ENCODE peak calls at places on chromosomes 2 and 18, in five cellular contexts. One of them, this sample, is unnamed.

GRCh38 chr2:180733330-180733729 is 247.1 kb upstream of the UBE2E3 start:
- DNase-seq in right lobe of liver: no peak
- DNase-seq in WTC11: no peak
- DNase-seq in WERI-Rb-1: no peak
- DNase-seq in cardiac septum: no peak
- DNase-seq in this sample: no peak

GRCh38 chr18:59067873-59068272 is 71.8 kb upstream of the SEC11C start:
- DNase-seq in right lobe of liver: no peak
- DNase-seq in WERI-Rb-1: peak; percentile 56
- DNase-seq in WTC11: peak; percentile 43
- DNase-seq in cardiac septum: no peak
- DNase-seq in this sample: no peak

GRCh38 chr18:59006461-59007067 is 133.1 kb upstream of the SEC11C start:
- DNase-seq in right lobe of liver: no peak
- DNase-seq in WERI-Rb-1: no peak
- DNase-seq in WTC11: no peak
- DNase-seq in cardiac septum: no peak
- DNase-seq in this sample: no peak

GRCh38 chr2:27737676-27738348 is 33.7 kb upstream of the MRPL33 start:
- DNase-seq in WTC11: no peak
- DNase-seq in cardiac septum: no peak
- DNase-seq in WERI-Rb-1: no peak
- DNase-seq in right lobe of liver: peak; percentile 82
- DNase-seq in this sample: no peak

GRCh38 chr2:25251461-25252273 is 83.3 kb upstream of the POMC start:
- DNase-seq in WERI-Rb-1: peak; percentile 37
- DNase-seq in WTC11: peak; percentile 57
- DNase-seq in right lobe of liver: peak; percentile 54
- DNase-seq in cardiac septum: peak; percentile 82
- DNase-seq in this sample: no peak

GRCh38 chr18:65544701-65545100 is 206.1 kb upstream of the CDH7 start:
- DNase-seq in right lobe of liver: no peak
- DNase-seq in WTC11: no peak
- DNase-seq in WERI-Rb-1: no peak
- DNase-seq in cardiac septum: no peak
- DNase-seq in this sample: no peak

GRCh38 chr18:39862341-39862740 is 2092.7 kb upstream of the PIK3C3 start:
- DNase-seq in WTC11: no peak
- DNase-seq in right lobe of liver: no peak
- DNase-seq in WERI-Rb-1: no peak
- DNase-seq in cardiac septum: no peak
- DNase-seq in this sample: no peak

GRCh38 chr2:113158884-113159553 is 14.8 kb upstream of the PSD4 start:
- DNase-seq in cardiac septum: no peak
- DNase-seq in WERI-Rb-1: peak; percentile 47
- DNase-seq in right lobe of liver: no peak
- DNase-seq in WTC11: no peak
- DNase-seq in this sample: no peak

GRCh38 chr18:5868218-5868904 is 27.0 kb downstream of the TMEM200C start:
- DNase-seq in WERI-Rb-1: peak; percentile 66
- DNase-seq in cardiac septum: no peak
- DNase-seq in right lobe of liver: peak; percentile 74
- DNase-seq in WTC11: peak; percentile 79
- DNase-seq in this sample: peak; percentile 82

GRCh38 chr18:42178381-42179080 is 223.5 kb downstream of the PIK3C3 start:
- DNase-seq in cardiac septum: no peak
- DNase-seq in WERI-Rb-1: no peak
- DNase-seq in right lobe of liver: no peak
- DNase-seq in WTC11: no peak
- DNase-seq in this sample: no peak

GRCh38 chr2:241804326-241805276 is 4.4 kb upstream of the NEU4 start:
- DNase-seq in WERI-Rb-1: peak; percentile 7
- DNase-seq in WTC11: no peak
- DNase-seq in cardiac septum: no peak
- DNase-seq in right lobe of liver: peak; percentile 42
- DNase-seq in this sample: peak; percentile 54

GRCh38 chr2:70111752-70112591 is 24.7 kb downstream of the PCBP1 start:
- DNase-seq in right lobe of liver: no peak
- DNase-seq in WTC11: no peak
- DNase-seq in WERI-Rb-1: no peak
- DNase-seq in cardiac septum: no peak
- DNase-seq in this sample: no peak

GRCh38 chr2:62568983-62569837 is 63.2 kb upstream of the TMEM17 start:
- DNase-seq in cardiac septum: no peak
- DNase-seq in right lobe of liver: peak; percentile 52
- DNase-seq in WERI-Rb-1: no peak
- DNase-seq in WTC11: no peak
- DNase-seq in this sample: no peak

GRCh38 chr2:134553657-134554056 is 165.1 kb downstream of the TMEM163 start:
- DNase-seq in cardiac septum: no peak
- DNase-seq in WTC11: no peak
- DNase-seq in right lobe of liver: no peak
- DNase-seq in WERI-Rb-1: no peak
- DNase-seq in this sample: no peak

GRCh38 chr2:199955007-199955338 is 318 bp downstream of the TYW5 start:
- DNase-seq in WERI-Rb-1: no peak
- DNase-seq in WTC11: no peak
- DNase-seq in cardiac septum: no peak
- DNase-seq in right lobe of liver: no peak
- DNase-seq in this sample: no peak

GRCh38 chr2:237687666-237688065 is 60.3 kb downstream of the LRRFIP1 start:
- DNase-seq in WTC11: no peak
- DNase-seq in cardiac septum: peak; percentile 91
- DNase-seq in right lobe of liver: no peak
- DNase-seq in WERI-Rb-1: no peak
- DNase-seq in this sample: peak; percentile 85

GRCh38 chr2:222410534-222410933 is 13.8 kb upstream of the SGPP2 start:
- DNase-seq in right lobe of liver: no peak
- DNase-seq in WTC11: peak; percentile 53
- DNase-seq in cardiac septum: no peak
- DNase-seq in WERI-Rb-1: no peak
- DNase-seq in this sample: no peak

GRCh38 chr18:9366126-9366714 is 31.6 kb downstream of the TWSG1 start:
- DNase-seq in right lobe of liver: no peak
- DNase-seq in cardiac septum: no peak
- DNase-seq in WTC11: peak; percentile 69
- DNase-seq in WERI-Rb-1: peak; percentile 9
- DNase-seq in this sample: no peak

GRCh38 chr2:200592414-200593075 is 6.7 kb downstream of the AOX1 start:
- DNase-seq in cardiac septum: no peak
- DNase-seq in WERI-Rb-1: no peak
- DNase-seq in WTC11: no peak
- DNase-seq in right lobe of liver: no peak
- DNase-seq in this sample: no peak

GRCh38 chr18:79372461-79372860 is 23.3 kb upstream of the NFATC1 start:
- DNase-seq in WERI-Rb-1: no peak
- DNase-seq in cardiac septum: peak; percentile 63
- DNase-seq in right lobe of liver: no peak
- DNase-seq in WTC11: no peak
- DNase-seq in this sample: no peak

GRCh38 chr2:137254081-137254480 is 488.7 kb downstream of the THSD7B start:
- DNase-seq in WERI-Rb-1: no peak
- DNase-seq in WTC11: no peak
- DNase-seq in cardiac septum: no peak
- DNase-seq in right lobe of liver: no peak
- DNase-seq in this sample: no peak

GRCh38 chr2:48534781-48535180 is 4.8 kb downstream of the STON1 start:
- DNase-seq in WERI-Rb-1: no peak
- DNase-seq in right lobe of liver: no peak
- DNase-seq in WTC11: no peak
- DNase-seq in cardiac septum: no peak
- DNase-seq in this sample: no peak

GRCh38 chr18:46302866-46303485 is 198.8 kb downstream of the HAUS1 start:
- DNase-seq in WERI-Rb-1: no peak
- DNase-seq in WTC11: no peak
- DNase-seq in right lobe of liver: no peak
- DNase-seq in cardiac septum: no peak
- DNase-seq in this sample: no peak

GRCh38 chr18:46226461-46226860 is 122.3 kb downstream of the HAUS1 start:
- DNase-seq in WERI-Rb-1: no peak
- DNase-seq in right lobe of liver: no peak
- DNase-seq in WTC11: no peak
- DNase-seq in cardiac septum: no peak
- DNase-seq in this sample: no peak

GRCh38 chr2:119702918-119703401 is 24.0 kb downstream of the TMEM177 start:
- DNase-seq in right lobe of liver: peak; percentile 75
- DNase-seq in cardiac septum: peak; percentile 90
- DNase-seq in WTC11: peak; percentile 85
- DNase-seq in WERI-Rb-1: peak; percentile 83
- DNase-seq in this sample: peak; percentile 79

GRCh38 chr2:151767536-151767935 is 33.3 kb upstream of the NEB start:
- DNase-seq in cardiac septum: no peak
- DNase-seq in right lobe of liver: no peak
- DNase-seq in WTC11: no peak
- DNase-seq in WERI-Rb-1: no peak
- DNase-seq in this sample: no peak

GRCh38 chr2:111667542-111668273 is 216.3 kb downstream of the ANAPC1 start:
- DNase-seq in cardiac septum: no peak
- DNase-seq in WERI-Rb-1: no peak
- DNase-seq in right lobe of liver: peak; percentile 44
- DNase-seq in WTC11: no peak
- DNase-seq in this sample: no peak

GRCh38 chr2:120450196-120450820 is 104.4 kb downstream of the INHBB start:
- DNase-seq in cardiac septum: peak; percentile 59
- DNase-seq in WERI-Rb-1: no peak
- DNase-seq in WTC11: no peak
- DNase-seq in right lobe of liver: no peak
- DNase-seq in this sample: peak; percentile 30